ENCODE peak calls at places on chromosomes 6 and 20, in eight cellular contexts. S is K562, Z is GM23338, K is Panc1, V is HCT116, D is upper lobe of left lung, O is GM12878, X is HepG2. M is an unnamed sample. For H3K4me1, the result is how much of the 10 kb centered on the place peaks cover.

GRCh38 chr6:45116714-45117410 is 211.3 kb upstream of the RUNX2 start:
- ATAC-seq in S (no peak), Z (no peak), K (no peak), V (no peak), D (no peak), O (no peak), X (no peak), M (no peak)

GRCh38 chr6:15685629-15686028 is 22.8 kb upstream of the DTNBP1 start:
- ATAC-seq in S (no peak), Z (no peak), K (no peak), V (no peak), D (no peak), O (no peak), X (no peak), M (no peak)

GRCh38 chr6:22682979-22683378 is 113.6 kb downstream of the HDGFL1 start:
- ATAC-seq in S (no peak), Z (no peak), K (no peak), V (no peak), D (no peak), O (no peak), X (no peak), M (no peak)

GRCh38 chr20:43954704-43955243 is 40.1 kb downstream of the TOX2 start:
- ATAC-seq in S (no peak), Z (no peak), K (peak), V (no peak), D (no peak), O (no peak), X (no peak), M (no peak)

GRCh38 chr6:132651062-132651461 is 7.9 kb downstream of the TAAR1 start:
- ATAC-seq in S (no peak), Z (no peak), K (no peak), V (no peak), D (peak), O (peak), X (no peak), M (peak)

GRCh38 chr20:40452758-40453157 is 236.3 kb downstream of the MAFB start:
- ATAC-seq in S (no peak), Z (peak), K (no peak), V (no peak), D (no peak), O (no peak), X (no peak), M (no peak)

GRCh38 chr6:143002686-143003085 is 57.7 kb upstream of the HIVEP2 start:
- ATAC-seq in S (no peak), Z (no peak), K (no peak), V (no peak), D (no peak), O (no peak), X (no peak), M (no peak)

GRCh38 chr6:52603000-52603795 is 26.3 kb upstream of the TRAM2 start:
- ATAC-seq in S (peak), Z (no peak), K (peak), V (peak), D (no peak), O (peak), X (no peak), M (no peak)

GRCh38 chr6:2209226-2209809 is 36.1 kb downstream of the GMDS start:
- ATAC-seq in S (peak), Z (peak), K (peak), V (peak), D (peak), O (peak), X (peak), M (no peak)

GRCh38 chr20:63977392-63978276 is 1.8 kb downstream of the SAMD10 start:
- ATAC-seq in S (no peak), Z (no peak), K (peak), V (no peak), D (no peak), O (peak), X (peak), M (no peak)

GRCh38 chr6:156719395-156719719 is 57.8 kb upstream of the ARID1B start:
- ATAC-seq in S (peak), Z (no peak), K (no peak), V (peak), D (no peak), O (no peak), X (no peak), M (no peak)

GRCh38 chr6:98957440-98957839 is 9.7 kb upstream of the FBXL4 start:
- ATAC-seq in S (no peak), Z (no peak), K (no peak), V (peak), D (no peak), O (no peak), X (no peak), M (no peak)

GRCh38 chr6:111958534-111958933 is 85.3 kb upstream of the FYN start:
- ATAC-seq in S (no peak), Z (no peak), K (no peak), V (no peak), D (no peak), O (peak), X (no peak), M (no peak)

GRCh38 chr6:108200631-108201030 is 34.8 kb downstream of the NR2E1 start:
- ATAC-seq in S (no peak), Z (no peak), K (peak), V (no peak), D (no peak), O (no peak), X (peak), M (no peak)

GRCh38 chr6:1802495-1803395 is 193.0 kb downstream of the FOXC1 start:
- ATAC-seq in S (no peak), Z (peak), K (no peak), V (no peak), D (no peak), O (no peak), X (no peak), M (no peak)

GRCh38 chr6:39451831-39452230 is 129.3 kb upstream of the KCNK16 start:
- ATAC-seq in S (peak), Z (peak), K (no peak), V (peak), D (no peak), O (peak), X (no peak), M (no peak)

GRCh38 chr6:91438570-91438969 is 851.7 kb upstream of the MAP3K7 start:
- ATAC-seq in S (no peak), Z (no peak), K (no peak), V (no peak), D (no peak), O (no peak), X (no peak), M (no peak)

GRCh38 chr6:157757430-157758403 is 65.3 kb upstream of the SNX9 start:
- ATAC-seq in S (peak), Z (no peak), K (no peak), V (no peak), D (no peak), O (no peak), X (no peak), M (no peak)

GRCh38 chr6:106739387-106739786 is 110.0 kb downstream of the QRSL1 start:
- ATAC-seq in S (no peak), Z (no peak), K (no peak), V (no peak), D (peak), O (no peak), X (no peak), M (no peak)

GRCh38 chr6:129684323-129684884 is 25.6 kb downstream of the ARHGAP18 start:
- ATAC-seq in S (peak), Z (no peak), K (no peak), V (peak), D (no peak), O (no peak), X (peak), M (no peak)

GRCh38 chr6:91634791-91635190 is 1047.9 kb upstream of the MAP3K7 start:
- ATAC-seq in S (no peak), Z (peak), K (no peak), V (no peak), D (no peak), O (no peak), X (no peak), M (no peak)

GRCh38 chr6:151757506-151757955 is 50.0 kb upstream of the ESR1 start:
- ATAC-seq in S (no peak), Z (no peak), K (no peak), V (no peak), D (no peak), O (peak), X (peak), M (peak)

GRCh38 chr6:2124260-2124709 is 121.1 kb downstream of the GMDS start:
- ATAC-seq in S (peak), Z (no peak), K (no peak), V (no peak), D (no peak), O (no peak), X (no peak), M (peak)

GRCh38 chr6:166251655-166252054 is 56.5 kb downstream of the PRR18 start:
- ATAC-seq in S (no peak), Z (no peak), K (no peak), V (no peak), D (no peak), O (no peak), X (no peak), M (no peak)

GRCh38 chr6:87136963-87137362 is 18.4 kb upstream of the ZNF292 start:
- ATAC-seq in S (no peak), Z (no peak), K (no peak), V (no peak), D (no peak), O (no peak), X (no peak), M (no peak)

GRCh38 chr6:41502607-41503434 is 43.4 kb upstream of the FOXP4 start:
- ATAC-seq in S (no peak), Z (peak), K (no peak), V (no peak), D (no peak), O (no peak), X (peak), M (no peak)

GRCh38 chr20:24102290-24102689 is 113.7 kb upstream of the GGTLC1 start:
- ATAC-seq in S (no peak), Z (peak), K (peak), V (peak), D (no peak), O (peak), X (peak), M (no peak)

DNA sequence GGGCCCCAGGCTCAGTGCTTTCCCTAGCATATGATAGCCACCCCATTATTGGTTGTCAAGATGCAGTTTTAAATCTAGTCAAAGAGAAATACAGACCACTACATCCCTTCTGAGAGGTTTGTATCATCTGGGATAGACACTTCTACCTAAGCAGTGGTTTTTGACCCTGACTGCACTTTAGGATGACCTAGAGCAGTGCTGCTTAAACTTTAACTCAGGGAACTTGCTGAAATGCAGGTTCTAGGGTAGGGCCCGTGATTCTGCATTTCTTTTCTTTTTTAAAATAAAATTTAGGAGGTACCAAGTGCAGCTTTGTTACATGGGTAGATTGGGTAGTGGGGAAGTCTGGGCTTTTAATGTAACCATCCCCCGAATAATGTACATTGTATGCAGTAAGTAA is 18.7 kb downstream of the TM9SF4 start:
- ATAC-seq in S (no peak), Z (no peak), K (no peak), V (no peak), D (no peak), O (no peak), X (peak), M (no peak)
- H3K27ac ChIP-seq in S (no peak), Z (no peak), K (no peak), V (no peak), D (no peak), O (no peak), X (no peak), M (no peak)

DNA sequence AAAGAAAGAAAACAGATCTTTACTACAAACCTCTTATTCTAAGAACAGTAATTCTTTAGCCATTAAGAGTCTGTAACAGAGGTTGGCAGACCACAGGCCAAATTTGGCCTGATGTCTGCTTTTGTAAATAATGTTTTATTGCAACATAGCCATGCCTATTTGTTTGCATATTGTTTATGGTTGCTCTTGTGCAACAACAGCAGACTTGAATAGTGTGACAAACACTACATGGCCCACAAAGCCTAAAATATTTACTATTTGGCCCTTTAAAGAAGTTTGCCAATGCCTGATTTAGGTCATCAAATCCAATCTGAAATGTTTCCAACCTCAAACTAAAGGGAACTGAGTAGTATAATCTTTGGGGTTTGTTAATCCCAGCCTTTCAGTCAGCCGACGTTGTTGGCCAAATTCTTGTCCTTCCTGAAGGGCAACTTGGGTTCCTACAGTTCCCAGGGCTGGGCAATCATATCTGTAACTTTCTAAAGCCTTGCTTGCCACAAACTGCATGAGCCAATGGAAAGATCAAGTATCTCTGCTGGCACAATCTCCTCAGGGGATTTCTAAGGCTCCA is 33.9 kb upstream of the TBC1D20 start:
- ATAC-seq in S (no peak), Z (no peak), K (no peak), V (no peak), D (peak), O (no peak), X (no peak), M (peak)
- TF ChIP-seq POLR2AphosphoS5 in S (no peak), Z (no peak), K (no peak), V (no peak), D (no peak), O (no peak), X (no peak), M (peak)

GRCh38 chr20:33840759-33841438 is 29.8 kb downstream of the CHMP4B start:
- ATAC-seq in S (no peak), Z (no peak), K (no peak), V (no peak), D (no peak), O (no peak), X (no peak), M (no peak)

GRCh38 chr20:33837096-33837830 is 26.1 kb downstream of the CHMP4B start:
- ATAC-seq in S (no peak), Z (no peak), K (no peak), V (no peak), D (no peak), O (peak), X (no peak), M (no peak)

GRCh38 chr20:33839591-33839990 is 28.4 kb downstream of the CHMP4B start:
- ATAC-seq in S (no peak), Z (no peak), K (no peak), V (no peak), D (no peak), O (no peak), X (no peak), M (no peak)

GRCh38 chr20:33835773-33836172 is 24.6 kb downstream of the CHMP4B start:
- ATAC-seq in S (no peak), Z (no peak), K (no peak), V (no peak), D (peak), O (no peak), X (no peak), M (peak)

GRCh38 chr20:33838035-33838864 is 27.1 kb downstream of the CHMP4B start:
- ATAC-seq in S (peak), Z (peak), K (no peak), V (no peak), D (no peak), O (peak), X (peak), M (no peak)
- H3K4me1 ChIP-seq in S (under half), Z (under half), K (under half), V (under half), D (half or more), O (under half), X (half or more), M (under half)

GRCh38 chr20:32468860-32469259 is 110.7 kb downstream of the ASXL1 start:
- ATAC-seq in S (no peak), Z (no peak), K (no peak), V (no peak), D (no peak), O (no peak), X (no peak), M (no peak)
- H3K27ac ChIP-seq in S (no peak), Z (peak), K (no peak), V (no peak), D (no peak), O (no peak), X (no peak), M (peak)

GRCh38 chr20:47377122-47377722 is 20.7 kb upstream of the ZMYND8 start:
- ATAC-seq in S (peak), Z (peak), K (peak), V (no peak), D (no peak), O (peak), X (no peak), M (no peak)
- TF ChIP-seq POLR2AphosphoS5 in S (no peak), Z (no peak), K (no peak), V (no peak), D (no peak), O (no peak), X (no peak), M (no peak)

GRCh38 chr20:62360854-62361798 is 6.0 kb downstream of the LAMA5 start:
- ATAC-seq in S (no peak), Z (peak), K (peak), V (peak), D (peak), O (no peak), X (no peak), M (no peak)
- H3K4me1 ChIP-seq in S (half or more), Z (half or more), K (half or more), V (half or more), D (half or more), O (under half), X (half or more), M (half or more)